ENCODE peak calls at places on chromosomes 13 and 19, in six cellular contexts. H is ureter; E is heart left ventricle; Z is MG63; R is stimulated activated CD4-positive, alpha-beta T cell treated with anti-CD3 and anti-CD28 coated beads, Interleukin-4, amount 100 ng/mL, for 48 hours; W is brain microvascular endothelial cell. P is an unnamed sample.

GRCh38 chr19:50639121-50640112 is at the start of gene SYT3:
- DNase-seq in R (no peak), W (peak), E (no peak), H (no peak), Z (peak), P (peak)

GRCh38 chr13:99330942-99331341 is 23.7 kb upstream of the GPR183 start:
- DNase-seq in E (no peak), Z (no peak), W (no peak), R (no peak), H (no peak), P (no peak)

GRCh38 chr19:16324384-16325160 is at the start of gene KLF2:
- DNase-seq in H (peak), W (peak), Z (peak), E (peak), R (peak), P (peak)

GRCh38 chr13:46757640-46758039 is 39.3 kb downstream of the ESD start:
- DNase-seq in R (no peak), H (no peak), W (no peak), Z (no peak), E (no peak), P (no peak)

GRCh38 chr19:7772752-7773291 is 9.8 kb downstream of the CLEC4M start:
- DNase-seq in E (no peak), W (no peak), H (no peak), R (peak), Z (no peak), P (no peak)

GRCh38 chr19:13983213-13983889 is 22.8 kb downstream of the RFX1 start:
- DNase-seq in W (no peak), E (no peak), H (no peak), Z (no peak), R (no peak), P (peak)

GRCh38 chr19:45166723-45167252 is 6.0 kb upstream of the NKPD1 start:
- DNase-seq in R (no peak), W (no peak), H (no peak), Z (no peak), E (no peak), P (no peak)

GRCh38 chr13:92143766-92144165 is 745.3 kb downstream of the GPC5 start:
- DNase-seq in R (no peak), H (no peak), W (no peak), Z (no peak), E (no peak), P (no peak)

GRCh38 chr19:40521276-40521675 is 54.5 kb downstream of the SPTBN4 start:
- DNase-seq in Z (peak), E (no peak), R (no peak), W (no peak), H (no peak), P (no peak)

GRCh38 chr13:99417151-99417820 is 84.0 kb upstream of the TM9SF2 start:
- DNase-seq in H (no peak), E (no peak), Z (no peak), R (no peak), W (no peak), P (peak)

GRCh38 chr19:14479985-14480694 is 5.0 kb upstream of the PTGER1 start:
- DNase-seq in R (peak), H (no peak), W (no peak), E (no peak), Z (no peak), P (peak)

GRCh38 chr19:23822735-23823134 is 64.0 kb upstream of the ZNF681 start:
- DNase-seq in R (no peak), W (no peak), E (no peak), Z (no peak), H (no peak), P (no peak)

GRCh38 chr19:46660008-46660517 is 919 bp downstream of the DACT3 start:
- DNase-seq in R (no peak), E (peak), H (peak), Z (peak), W (no peak), P (no peak)

GRCh38 chr13:113835461-113836274 is 28.2 kb downstream of the GAS6 start:
- DNase-seq in H (no peak), W (no peak), Z (no peak), E (no peak), R (no peak), P (no peak)

GRCh38 chr19:1163283-1163933 is 10.7 kb downstream of the SBNO2 start:
- DNase-seq in E (no peak), Z (no peak), H (no peak), R (no peak), W (no peak), P (no peak)

GRCh38 chr19:2811221-2811722 is 8.4 kb upstream of the ZNF554 start:
- DNase-seq in R (no peak), H (no peak), W (no peak), Z (no peak), E (no peak), P (no peak)